ENCODE peak calls at places on chromosomes 1 and 21, in five cellular contexts. K is A549, I is IMR-90, M is WTC11, P is K562. C is an unnamed sample.

GRCh38 chr1:174217248-174217647 is 57.9 kb downstream of the RABGAP1L start:
- DNase-seq in K (no peak), M (no peak), P (no peak), I (no peak), C (no peak)

GRCh38 chr1:229410692-229411433 is 23.0 kb downstream of the ACTA1 start:
- DNase-seq in P (peak; percentile 46), K (peak; percentile 66), I (peak; percentile 49), M (peak; percentile 34), C (peak; percentile 86)

GRCh38 chr1:195617157-195617556 is 991.1 kb downstream of the KCNT2 start:
- DNase-seq in K (no peak), P (no peak), I (no peak), M (no peak), C (no peak)

GRCh38 chr1:92380867-92381266 is 82.0 kb downstream of the RPAP2 start:
- DNase-seq in I (no peak), P (no peak), M (no peak), K (no peak), C (no peak)

GRCh38 chr1:206676499-206676898 is 8.2 kb upstream of the MAPKAPK2 start:
- DNase-seq in M (no peak), P (no peak), K (no peak), I (no peak), C (no peak)

GRCh38 chr21:32770514-32771133 is 931 bp downstream of the PAXBP1 start:
- DNase-seq in I (peak; percentile 8), P (no peak), M (no peak), K (no peak), C (no peak)

GRCh38 chr1:40773748-40774265 is 9.8 kb upstream of the KCNQ4 start:
- DNase-seq in P (no peak), I (no peak), K (no peak), M (no peak), C (no peak)

GRCh38 chr21:32143222-32143939 is 135.5 kb downstream of the MIS18A start:
- DNase-seq in P (no peak), I (peak; percentile 3), K (no peak), M (peak; percentile 23), C (no peak)

GRCh38 chr1:31888281-31888680 is 49.9 kb downstream of the PTP4A2 start:
- DNase-seq in P (no peak), I (no peak), M (no peak), K (no peak), C (no peak)

GRCh38 chr1:32413507-32414185 is 19.4 kb upstream of the BSDC1 start:
- DNase-seq in M (peak; percentile 60), K (peak; percentile 43), P (peak; percentile 84), I (peak; percentile 68), C (peak; percentile 66)

GRCh38 chr1:54413732-54414131 is 7.5 kb upstream of the SSBP3 start:
- DNase-seq in P (no peak), I (no peak), K (no peak), M (no peak), C (no peak)

GRCh38 chr1:207312604-207312920 is 8.9 kb upstream of the CD55 start:
- DNase-seq in K (no peak), P (no peak), I (no peak), M (no peak), C (no peak)

GRCh38 chr1:37498872-37499617 is 15.5 kb downstream of the MEAF6 start:
- DNase-seq in M (no peak), I (peak; percentile 70), P (no peak), K (no peak), C (peak; percentile 53)

GRCh38 chr1:207691814-207692213 is 46.9 kb downstream of the CR1L start:
- DNase-seq in I (no peak), K (no peak), P (no peak), M (no peak), C (no peak)

GRCh38 chr1:68919070-68919469 is 422.2 kb upstream of the DEPDC1 start:
- DNase-seq in P (no peak), M (no peak), I (no peak), K (no peak), C (no peak)

GRCh38 chr1:28104866-28105467 is 16.6 kb upstream of the EYA3 start:
- DNase-seq in I (peak; percentile 76), P (peak; percentile 90), M (peak; percentile 75), K (no peak), C (peak; percentile 30)

GRCh38 chr1:205344010-205344808 is 12.5 kb downstream of the KLHDC8A start:
- DNase-seq in P (peak; percentile 74), M (peak; percentile 66), K (no peak), I (no peak), C (peak; percentile 77)

GRCh38 chr1:93965888-93966287 is 56.7 kb upstream of the GCLM start:
- DNase-seq in K (no peak), M (no peak), I (no peak), P (no peak), C (no peak)

GRCh38 chr21:29148535-29148934 is 18.1 kb downstream of the MAP3K7CL start:
- DNase-seq in M (no peak), K (no peak), I (peak; percentile 64), P (no peak), C (no peak)

GRCh38 chr1:54397090-54397591 is 9.1 kb downstream of the SSBP3 start:
- DNase-seq in I (no peak), P (no peak), M (no peak), K (no peak), C (peak; percentile 74)

GRCh38 chr1:73804935-73805334 is 393.0 kb downstream of the LRRIQ3 start:
- DNase-seq in M (no peak), I (no peak), K (no peak), P (no peak), C (no peak)

GRCh38 chr1:221994274-221994698 is 252.4 kb upstream of the DUSP10 start:
- DNase-seq in M (no peak), P (no peak), I (peak; percentile 85), K (no peak), C (no peak)

GRCh38 chr1:54806931-54807611 is 5.9 kb upstream of the TTC22 start:
- DNase-seq in M (no peak), K (no peak), P (no peak), I (peak; percentile 11), C (no peak)

GRCh38 chr21:33539612-33540011 is 2.3 kb downstream of the GART start:
- DNase-seq in P (no peak), M (no peak), K (no peak), I (peak; percentile 67), C (no peak)

GRCh38 chr1:87897486-87897885 is 568.8 kb downstream of the LMO4 start:
- DNase-seq in I (no peak), P (no peak), M (no peak), K (no peak), C (no peak)

GRCh38 chr1:20120796-20121195 is 1.5 kb upstream of the PLA2G2D start:
- DNase-seq in P (no peak), I (no peak), K (no peak), M (no peak), C (no peak)

GRCh38 chr1:221394011-221394544 is 347.8 kb downstream of the DUSP10 start:
- DNase-seq in K (no peak), M (no peak), I (peak; percentile 81), P (no peak), C (peak; percentile 4)

GRCh38 chr1:63730211-63730610 is 43.6 kb upstream of the ROR1 start:
- DNase-seq in M (no peak), I (no peak), P (no peak), K (no peak), C (peak; percentile 14)

GRCh38 chr21:34890258-34890723 is 158.8 kb downstream of the RUNX1 start:
- DNase-seq in K (no peak), P (no peak), I (no peak), M (no peak), C (no peak)
- TF ChIP-seq CTCF in K (no peak), P (no peak), I (no peak), M (no peak), C (no peak)

DNA sequence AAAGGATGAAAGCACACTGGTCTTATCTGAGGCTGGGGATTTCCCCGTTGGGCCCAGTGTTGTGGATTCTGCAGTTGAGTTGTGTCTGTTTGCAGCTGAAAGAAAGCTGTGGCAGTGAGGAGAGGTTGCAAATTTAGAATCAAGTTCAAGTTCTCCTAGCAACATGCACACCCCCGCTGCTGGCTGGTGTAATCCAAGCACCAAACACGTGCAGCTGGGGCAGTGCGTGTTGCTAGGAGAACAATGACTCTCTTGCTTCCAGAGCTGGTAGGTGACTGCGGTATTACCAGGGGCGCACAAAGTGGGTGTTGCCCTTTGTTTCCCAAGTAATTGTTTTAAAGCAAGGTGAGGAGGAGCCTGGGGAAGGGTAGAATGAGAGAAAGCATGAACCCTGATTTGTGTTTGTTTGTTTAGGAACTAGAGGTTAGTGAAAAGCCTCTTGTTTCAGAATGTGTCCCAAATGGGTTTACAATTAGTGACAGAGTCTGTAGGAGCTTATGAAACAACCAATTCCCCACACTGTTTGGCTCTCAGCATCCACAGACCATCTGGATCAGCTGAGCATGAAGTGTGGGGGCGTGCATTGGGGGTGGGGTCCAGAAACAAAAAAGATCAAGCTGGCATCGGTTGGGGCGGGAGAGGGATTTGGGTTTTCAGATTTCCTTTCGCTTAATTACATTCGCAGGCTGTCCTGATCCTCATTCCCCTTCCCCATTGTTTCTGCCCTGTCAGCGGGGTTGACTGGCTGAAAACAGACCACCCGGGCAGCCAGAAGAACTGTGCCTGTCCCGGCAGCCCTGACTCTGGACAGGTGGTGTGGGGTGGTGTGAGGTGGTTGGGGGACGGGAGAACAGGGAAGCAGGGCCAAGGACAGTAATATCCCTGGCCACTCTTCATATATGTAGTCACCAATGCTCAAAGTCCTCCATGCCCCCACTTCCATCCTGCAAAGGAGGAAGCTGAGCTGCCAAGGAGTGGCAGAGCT is 91.8 kb downstream of the IER5 start:
- DNase-seq in K (no peak), P (no peak), I (peak; percentile 84), M (peak; percentile 61), C (no peak)
- TF ChIP-seq USF2 in K (no peak), P (no peak), I (peak; percentile 79), M (peak; percentile 28), C (no peak)

GRCh38 chr1:15099441-15100137 is 54.0 kb upstream of the TMEM51 start:
- DNase-seq in P (no peak), K (no peak), I (no peak), M (no peak), C (no peak)
- TF ChIP-seq CTCF in P (no peak), K (no peak), I (no peak), M (no peak), C (no peak)

GRCh38 chr1:17553970-17554369 is 14.5 kb downstream of the ARHGEF10L start:
- DNase-seq in K (no peak), I (peak; percentile 85), M (no peak), P (no peak), C (no peak)
- TF ChIP-seq USF2 in K (no peak), I (no peak), M (no peak), P (no peak), C (no peak)

GRCh38 chr1:10530756-10531155 is 56.0 kb downstream of the PEX14 start:
- DNase-seq in P (no peak), K (no peak), M (no peak), I (peak; percentile 79), C (no peak)

GRCh38 chr1:10529772-10530171 is 55.0 kb downstream of the PEX14 start:
- DNase-seq in P (no peak), K (no peak), M (no peak), I (no peak), C (no peak)

GRCh38 chr1:10528066-10529014 is 53.6 kb downstream of the PEX14 start:
- DNase-seq in M (no peak), P (no peak), I (peak; percentile 93), K (peak; percentile 49), C (no peak)

GRCh38 chr1:10529096-10529495 is 54.3 kb downstream of the PEX14 start:
- DNase-seq in M (peak; percentile 26), K (no peak), P (no peak), I (no peak), C (no peak)

GRCh38 chr1:10530281-10530740 is 55.6 kb downstream of the PEX14 start:
- DNase-seq in M (peak; percentile 87), P (peak; percentile 40), I (peak; percentile 79), K (no peak), C (peak; percentile 73)
- TF ChIP-seq CTCF in M (peak; percentile 47), P (peak; percentile 54), I (peak; percentile 94), K (peak; percentile 29), C (no peak)

GRCh38 chr21:45318556-45319341 is 31.1 kb upstream of the POFUT2 start:
- DNase-seq in K (peak; percentile 41), P (peak; percentile 95), I (peak; percentile 54), M (no peak), C (no peak)
- TF ChIP-seq USF2 in K (no peak), P (peak; percentile 13), I (no peak), M (no peak), C (no peak)

C was measured in SK-N-SH.